ENCODE peak calls at places on chromosome 16, in four cellular contexts. One of them, this sample, is unnamed.

GRCh38 chr16:21593530-21594289 is 5.7 kb upstream of the METTL9 start:
- DNase-seq in HepG2: no peak
- DNase-seq in GM12878: no peak
- DNase-seq in K562: no peak
- DNase-seq in this sample: no peak

GRCh38 chr16:69741519-69741918 is 13.2 kb downstream of the NOB1 start:
- DNase-seq in K562: no peak
- DNase-seq in GM12878: no peak
- DNase-seq in HepG2: no peak
- DNase-seq in this sample: no peak

GRCh38 chr16:84306564-84306963 is 11.9 kb downstream of the WFDC1 start:
- DNase-seq in HepG2: no peak
- DNase-seq in GM12878: no peak
- DNase-seq in K562: no peak
- DNase-seq in this sample: no peak

GRCh38 chr16:50991006-50991405 is 160.1 kb downstream of the SALL1 start:
- DNase-seq in GM12878: no peak
- DNase-seq in HepG2: no peak
- DNase-seq in K562: no peak
- DNase-seq in this sample: no peak

GRCh38 chr16:86213427-86214205 is 296.7 kb upstream of the FOXF1 start:
- DNase-seq in GM12878: no peak
- DNase-seq in K562: no peak
- DNase-seq in HepG2: no peak
- DNase-seq in this sample: no peak

GRCh38 chr16:661184-661821 is 6.6 kb upstream of the RHOT2 start:
- DNase-seq in K562: no peak
- DNase-seq in GM12878: no peak
- DNase-seq in HepG2: no peak
- DNase-seq in this sample: no peak

GRCh38 chr16:81641403-81642106 is 137.5 kb upstream of the PLCG2 start:
- DNase-seq in K562: no peak
- DNase-seq in HepG2: no peak
- DNase-seq in GM12878: no peak
- DNase-seq in this sample: no peak

GRCh38 chr16:88842308-88842756 is 14.4 kb downstream of the GALNS start:
- DNase-seq in GM12878: no peak
- DNase-seq in K562: no peak
- DNase-seq in HepG2: no peak
- DNase-seq in this sample: no peak

GRCh38 chr16:87955302-87956168 is 4.3 kb downstream of the BANP start:
- DNase-seq in HepG2: no peak
- DNase-seq in GM12878: no peak
- DNase-seq in K562: no peak
- DNase-seq in this sample: no peak

GRCh38 chr16:9818702-9819101 is 363.5 kb downstream of the GRIN2A start:
- DNase-seq in K562: no peak
- DNase-seq in GM12878: no peak
- DNase-seq in HepG2: no peak
- DNase-seq in this sample: no peak

GRCh38 chr16:9813665-9814064 is 368.6 kb downstream of the GRIN2A start:
- DNase-seq in K562: no peak
- DNase-seq in HepG2: no peak
- DNase-seq in GM12878: no peak
- DNase-seq in this sample: no peak

GRCh38 chr16:9817586-9817985 is 364.6 kb downstream of the GRIN2A start:
- DNase-seq in HepG2: no peak
- DNase-seq in K562: no peak
- DNase-seq in GM12878: no peak
- DNase-seq in this sample: no peak

GRCh38 chr16:9820481-9821246 is 361.6 kb downstream of the GRIN2A start:
- DNase-seq in GM12878: no peak
- DNase-seq in K562: no peak
- DNase-seq in HepG2: no peak
- DNase-seq in this sample: no peak

DNA sequence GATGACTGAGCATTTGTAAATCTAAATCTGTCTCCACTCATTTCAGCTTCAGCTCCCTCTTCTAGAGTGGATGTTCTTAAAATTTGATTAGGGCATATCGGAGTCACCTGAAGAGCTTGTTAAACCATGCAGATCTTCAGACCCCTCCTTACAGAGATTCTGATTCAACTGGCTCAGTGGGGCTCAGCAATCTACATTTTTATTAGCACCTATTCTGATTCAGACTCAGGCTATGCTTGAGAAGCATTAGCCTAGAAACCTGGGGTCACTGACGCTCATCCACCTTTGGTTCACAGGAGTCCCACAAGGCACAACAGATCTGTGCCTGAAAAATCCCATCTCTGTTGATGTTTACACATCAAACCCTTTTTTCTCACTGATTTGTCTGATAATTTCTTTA is 365.6 kb downstream of the GRIN2A start:
- DNase-seq in GM12878: no peak
- DNase-seq in HepG2: no peak
- DNase-seq in K562: no peak
- DNase-seq in this sample: no peak
- TF ChIP-seq BHLHE40 in GM12878: no peak
- TF ChIP-seq BHLHE40 in HepG2: no peak
- TF ChIP-seq BHLHE40 in K562: no peak
- TF ChIP-seq BHLHE40 in this sample: no peak

DNA sequence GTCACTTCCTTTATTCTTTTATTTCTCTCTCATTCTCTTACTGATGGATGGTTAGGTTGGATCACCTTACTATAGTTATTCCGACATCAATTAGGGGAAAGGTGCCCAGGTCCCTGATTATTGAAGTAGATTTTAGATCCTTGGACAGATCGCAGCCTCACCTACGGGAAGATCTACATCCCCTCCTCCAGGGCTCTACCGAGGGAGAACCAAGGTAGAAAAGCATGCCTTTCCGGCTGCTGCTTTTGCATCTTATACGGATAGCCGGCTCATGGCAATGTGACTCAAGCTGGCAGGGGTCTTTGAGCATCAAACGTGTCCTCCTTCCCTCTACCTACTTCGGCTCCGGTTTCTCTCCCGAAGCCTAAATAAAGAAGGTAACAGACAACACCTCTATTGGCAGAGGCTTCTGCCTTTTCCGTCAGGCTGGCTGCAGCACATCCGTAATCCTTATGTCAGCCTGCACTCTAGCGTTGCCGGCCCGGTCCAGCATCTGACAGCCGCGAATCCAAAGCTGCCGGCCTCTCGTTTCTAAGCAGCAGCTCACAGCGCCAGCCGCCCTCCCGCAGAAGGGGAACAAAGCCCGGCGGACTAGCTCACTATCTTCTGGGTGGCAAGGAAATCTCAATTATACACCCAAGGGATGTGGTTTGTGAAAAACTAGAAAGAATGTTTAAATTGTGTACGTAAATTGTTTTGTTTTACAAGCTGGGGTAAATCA is 46.9 kb downstream of the IRX6 start:
- DNase-seq in HepG2: peak
- DNase-seq in K562: no peak
- DNase-seq in GM12878: no peak
- DNase-seq in this sample: peak
- TF ChIP-seq TARDBP in HepG2: no peak
- TF ChIP-seq TARDBP in K562: no peak
- TF ChIP-seq TARDBP in GM12878: no peak
- TF ChIP-seq TARDBP in this sample: no peak

GRCh38 chr16:7025616-7026190 is 306.9 kb upstream of the RBFOX1 start:
- DNase-seq in HepG2: peak
- DNase-seq in K562: peak
- DNase-seq in GM12878: no peak
- DNase-seq in this sample: peak
- TF ChIP-seq BHLHE40 in HepG2: no peak
- TF ChIP-seq BHLHE40 in K562: no peak
- TF ChIP-seq BHLHE40 in GM12878: no peak
- TF ChIP-seq BHLHE40 in this sample: no peak

GRCh38 chr16:66554492-66554891 is 2.1 kb downstream of the CKLF start:
- DNase-seq in K562: no peak
- DNase-seq in HepG2: no peak
- DNase-seq in GM12878: no peak
- DNase-seq in this sample: no peak

GRCh38 chr16:66554021-66554420 is 1.6 kb downstream of the CKLF start:
- DNase-seq in GM12878: no peak
- DNase-seq in HepG2: no peak
- DNase-seq in K562: no peak
- DNase-seq in this sample: no peak

GRCh38 chr16:66552288-66553143 is at the start of gene CKLF:
- DNase-seq in K562: peak
- DNase-seq in HepG2: peak
- DNase-seq in GM12878: peak
- DNase-seq in this sample: peak

GRCh38 chr16:66551788-66552287 is 538 bp upstream of the CKLF start:
- DNase-seq in HepG2: no peak
- DNase-seq in GM12878: no peak
- DNase-seq in K562: no peak
- DNase-seq in this sample: no peak

DNA sequence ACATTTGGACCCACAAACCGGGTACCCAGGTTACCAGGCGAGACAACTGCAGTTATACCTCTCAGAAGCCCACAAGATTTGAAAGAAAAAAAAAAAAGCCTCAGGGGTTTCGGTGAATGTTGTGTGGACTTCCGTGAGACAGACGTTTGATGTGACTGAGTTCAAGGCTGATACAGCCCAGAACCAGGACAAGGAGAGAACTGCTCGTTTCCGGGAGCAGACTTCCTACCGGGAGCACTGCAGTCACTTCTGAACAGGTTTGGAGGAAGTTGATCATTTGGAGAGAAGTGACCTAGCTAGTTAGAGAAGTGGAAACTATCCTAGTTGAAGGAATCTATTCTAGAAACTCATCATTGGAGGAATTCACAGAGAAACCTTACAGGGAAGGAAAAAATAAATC is 847 bp downstream of the CKLF start:
- DNase-seq in K562: no peak
- DNase-seq in HepG2: no peak
- DNase-seq in GM12878: no peak
- DNase-seq in this sample: no peak
- TF ChIP-seq TARDBP in K562: no peak
- TF ChIP-seq TARDBP in HepG2: no peak
- TF ChIP-seq TARDBP in GM12878: no peak
- TF ChIP-seq TARDBP in this sample: no peak